ENCODE peak calls at places on chromosomes 3 and 15, in five cellular contexts. B, J, P, D and U are unnamed samples.
A peak's percentile ranks its signal among the peaks of the same experiment; 100 is the strongest.

GRCh38 chr3:160675566-160676124 is 1.3 kb upstream of the ARL14 start:
- DNase-seq in B (no peak), J (no peak), P (no peak), D (no peak), U (no peak)

GRCh38 chr15:39255760-39256159 is 325.1 kb upstream of the THBS1 start:
- DNase-seq in B (no peak), J (no peak), P (no peak), D (no peak), U (no peak)

GRCh38 chr3:75906555-75907112 is 121.3 kb upstream of the ZNF717 start:
- DNase-seq in B (no peak), J (no peak), P (peak; percentile 23), D (peak; percentile 39), U (no peak)

GRCh38 chr3:137767146-137768020 is 3.3 kb downstream of the SOX14 start:
- DNase-seq in B (no peak), J (no peak), P (no peak), D (no peak), U (no peak)

GRCh38 chr3:149618151-149619123 is 39.4 kb downstream of the WWTR1 start:
- DNase-seq in B (no peak), J (no peak), P (peak; percentile 11), D (no peak), U (no peak)

GRCh38 chr3:153182894-153183293 is 20.9 kb downstream of the RAP2B start:
- DNase-seq in B (no peak), J (no peak), P (no peak), D (no peak), U (no peak)

GRCh38 chr3:126916546-126916945 is 66.4 kb upstream of the PLXNA1 start:
- DNase-seq in B (no peak), J (no peak), P (no peak), D (no peak), U (no peak)

GRCh38 chr3:32203854-32204253 is 34.6 kb upstream of the CMTM8 start:
- DNase-seq in B (no peak), J (no peak), P (no peak), D (no peak), U (no peak)

GRCh38 chr3:38805765-38806386 is 10.1 kb downstream of the SCN10A start:
- DNase-seq in B (no peak), J (peak; percentile 84), P (no peak), D (peak; percentile 21), U (peak; percentile 42)

GRCh38 chr3:12758025-12758830 is 831 bp downstream of the TMEM40 start:
- DNase-seq in B (no peak), J (peak; percentile 19), P (no peak), D (peak; percentile 27), U (no peak)

GRCh38 chr3:106261915-106262683 is 393.3 kb upstream of the CBLB start:
- DNase-seq in B (no peak), J (no peak), P (no peak), D (peak; percentile 57), U (peak; percentile 46)

GRCh38 chr15:59437777-59438574 is at the start of gene FAM81A:
- DNase-seq in B (no peak), J (peak; percentile 75), P (peak; percentile 69), D (no peak), U (peak; percentile 48)